ENCODE peak calls at places on chromosomes 2 and 18, in eight cellular contexts. H is stimulated activated CD8-positive, alpha-beta memory T cell treated with anti-CD3 and anti-CD28 coated beads, Interleukin-15, amount 100 ng/mL, for 1 hour; C is Karpas-422; B is astrocyte of the spinal cord; W is HT1080; Y is stimulated activated CD4-positive, alpha-beta T cell treated with anti-CD3 and anti-CD28 coated beads, Interleukin-12 subunit alpha, Interleukin-12 subunit beta, amount 100 ng/mL, for 4 hours; A is T-helper 1 cell; P is caudate nucleus. Z is an unnamed sample.

GRCh38 chr18:43236921-43237320 is 40.4 kb downstream of the SYT4 start:
- DNase-seq in H (no peak), C (no peak), B (peak), W (no peak), Y (no peak), A (no peak), P (no peak), Z (no peak)

GRCh38 chr2:226661789-226662545 is 137.7 kb downstream of the IRS1 start:
- DNase-seq in H (no peak), C (no peak), B (peak), W (peak), Y (no peak), A (no peak), P (no peak), Z (no peak)

GRCh38 chr18:14974576-14974975 is 226.6 kb downstream of the ANKRD30B start:
- DNase-seq in H (no peak), C (no peak), B (no peak), W (peak), Y (no peak), A (no peak), P (no peak), Z (no peak)

GRCh38 chr18:76691800-76692199 is 130.6 kb upstream of the ZNF236 start:
- DNase-seq in H (no peak), C (no peak), B (no peak), W (no peak), Y (no peak), A (no peak), P (no peak), Z (no peak)

GRCh38 chr2:237222178-237222577 is 136.5 kb downstream of the COPS8 start:
- DNase-seq in H (no peak), C (no peak), B (peak), W (no peak), Y (no peak), A (no peak), P (no peak), Z (no peak)

GRCh38 chr2:51000849-51001617 is 30.9 kb downstream of the NRXN1 start:
- DNase-seq in H (no peak), C (no peak), B (no peak), W (no peak), Y (no peak), A (no peak), P (no peak), Z (no peak)

GRCh38 chr2:151251012-151251411 is 10.7 kb downstream of the RBM43 start:
- DNase-seq in H (no peak), C (no peak), B (peak), W (no peak), Y (no peak), A (no peak), P (no peak), Z (no peak)

GRCh38 chr2:8452979-8453903 is 228.6 kb upstream of the ID2 start:
- DNase-seq in H (no peak), C (no peak), B (peak), W (no peak), Y (no peak), A (no peak), P (no peak), Z (no peak)

GRCh38 chr2:195652916-195653315 is 4.1 kb upstream of the SLC39A10 start:
- DNase-seq in H (no peak), C (no peak), B (no peak), W (no peak), Y (no peak), A (no peak), P (no peak), Z (no peak)

GRCh38 chr2:176079851-176080539 is 3.8 kb downstream of the EVX2 start:
- DNase-seq in H (no peak), C (no peak), B (no peak), W (peak), Y (no peak), A (no peak), P (no peak), Z (no peak)

GRCh38 chr18:3875376-3875775 is 425.4 kb downstream of the TGIF1 start:
- DNase-seq in H (no peak), C (no peak), B (no peak), W (no peak), Y (no peak), A (no peak), P (no peak), Z (no peak)

GRCh38 chr18:40878371-40878770 is 1076.7 kb upstream of the PIK3C3 start:
- DNase-seq in H (no peak), C (no peak), B (no peak), W (no peak), Y (no peak), A (no peak), P (no peak), Z (no peak)

GRCh38 chr2:204228169-204228940 is 291.8 kb downstream of the ICOS start:
- DNase-seq in H (no peak), C (no peak), B (no peak), W (no peak), Y (no peak), A (no peak), P (no peak), Z (no peak)

GRCh38 chr18:76445275-76445674 is 49.8 kb downstream of the ZNF516 start:
- DNase-seq in H (no peak), C (no peak), B (peak), W (peak), Y (no peak), A (no peak), P (no peak), Z (no peak)

GRCh38 chr2:233033672-233034071 is 1.2 kb downstream of the NEU2 start:
- DNase-seq in H (no peak), C (no peak), B (no peak), W (peak), Y (no peak), A (no peak), P (no peak), Z (no peak)

GRCh38 chr2:102848366-102848839 is 86.6 kb downstream of the TMEM182 start:
- DNase-seq in H (no peak), C (no peak), B (peak), W (peak), Y (peak), A (no peak), P (peak), Z (no peak)

GRCh38 chr18:3526421-3527354 is 76.7 kb downstream of the TGIF1 start:
- DNase-seq in H (no peak), C (peak), B (peak), W (peak), Y (no peak), A (no peak), P (no peak), Z (no peak)

GRCh38 chr2:11578081-11578948 is 44.5 kb downstream of the GREB1 start:
- DNase-seq in H (no peak), C (no peak), B (no peak), W (no peak), Y (no peak), A (no peak), P (no peak), Z (no peak)

GRCh38 chr18:27298215-27298804 is 113.2 kb upstream of the CHST9 start:
- DNase-seq in H (no peak), C (no peak), B (peak), W (no peak), Y (no peak), A (no peak), P (no peak), Z (no peak)

GRCh38 chr18:41618135-41618534 is 336.9 kb upstream of the PIK3C3 start:
- DNase-seq in H (no peak), C (no peak), B (no peak), W (no peak), Y (no peak), A (no peak), P (no peak), Z (no peak)

GRCh38 chr2:223532161-223532560 is 70.0 kb downstream of the SCG2 start:
- DNase-seq in H (no peak), C (no peak), B (peak), W (no peak), Y (no peak), A (no peak), P (no peak), Z (no peak)

GRCh38 chr2:64284751-64285150 is 140.5 kb upstream of the PELI1 start:
- DNase-seq in H (no peak), C (no peak), B (no peak), W (no peak), Y (no peak), A (no peak), P (peak), Z (no peak)

GRCh38 chr2:216492951-216493685 is 5.5 kb upstream of the RPL37A start:
- DNase-seq in H (no peak), C (peak), B (peak), W (peak), Y (no peak), A (no peak), P (no peak), Z (no peak)

GRCh38 chr18:74389991-74390390 is 67.1 kb downstream of the DIPK1C start:
- DNase-seq in H (no peak), C (no peak), B (no peak), W (no peak), Y (no peak), A (no peak), P (no peak), Z (no peak)

GRCh38 chr2:200765995-200766660 is 45.6 kb upstream of the BZW1 start:
- DNase-seq in H (no peak), C (no peak), B (peak), W (peak), Y (no peak), A (no peak), P (no peak), Z (no peak)